ENCODE peak calls at places on chromosome 4, in six cellular contexts. V is CD4-positive, alpha-beta T cell; E is GM23338; T is left lung; N is mucosa of descending colon; Z is suprapubic skin. L is an unnamed sample.

GRCh38 chr4:86595426-86595805 is 1.3 kb downstream of the PTPN13 start:
- DNase-seq in E (no peak), Z (no peak), T (no peak), N (peak; percentile 14), V (no peak), L (no peak)

GRCh38 chr4:109872065-109872464 is 24.2 kb downstream of the LRIT3 start:
- DNase-seq in V (no peak), N (no peak), E (no peak), Z (no peak), T (no peak), L (no peak)

GRCh38 chr4:14787221-14787620 is 215.1 kb upstream of the CPEB2 start:
- DNase-seq in N (no peak), V (no peak), Z (no peak), T (no peak), E (no peak), L (no peak)

GRCh38 chr4:150366487-150366999 is 215.4 kb upstream of the MAB21L2 start:
- DNase-seq in T (no peak), E (peak; percentile 77), N (no peak), V (no peak), Z (no peak), L (no peak)

GRCh38 chr4:6177587-6178197 is 22.7 kb downstream of the JAKMIP1 start:
- DNase-seq in V (no peak), T (no peak), Z (no peak), N (peak; percentile 16), E (peak; percentile 66), L (no peak)

GRCh38 chr4:138178566-138178965 is 63.6 kb downstream of the SLC7A11 start:
- DNase-seq in T (no peak), E (no peak), V (no peak), N (no peak), Z (no peak), L (no peak)

GRCh38 chr4:42519803-42520417 is 122.6 kb downstream of the SHISA3 start:
- DNase-seq in T (no peak), V (no peak), E (peak; percentile 73), N (peak; percentile 83), Z (no peak), L (no peak)

GRCh38 chr4:81459233-81459632 is 12.5 kb downstream of the RASGEF1B start:
- DNase-seq in Z (no peak), T (no peak), N (no peak), E (no peak), V (no peak), L (no peak)

GRCh38 chr4:1544861-1545275 is 138.6 kb upstream of the NKX1-1 start:
- DNase-seq in T (peak; percentile 68), E (no peak), Z (no peak), V (no peak), N (peak; percentile 44), L (no peak)

GRCh38 chr4:18292411-18292810 is 270.9 kb upstream of the LCORL start:
- DNase-seq in Z (no peak), T (no peak), E (no peak), V (no peak), N (no peak), L (no peak)

GRCh38 chr4:84099591-84099990 is 399.5 kb downstream of the NKX6-1 start:
- DNase-seq in E (peak; percentile 72), V (no peak), Z (no peak), N (no peak), T (no peak), L (no peak)

GRCh38 chr4:39664828-39665731 is 26.4 kb upstream of the SMIM14 start:
- DNase-seq in Z (no peak), E (no peak), T (no peak), N (peak; percentile 12), V (no peak), L (no peak)

GRCh38 chr4:84529169-84529751 is 30.2 kb upstream of the NKX6-1 start:
- DNase-seq in Z (no peak), T (no peak), N (no peak), V (no peak), E (peak; percentile 74), L (no peak)

GRCh38 chr4:162408309-162408708 is 244.5 kb upstream of the FSTL5 start:
- DNase-seq in V (no peak), E (no peak), N (peak; percentile 53), T (peak; percentile 50), Z (no peak), L (no peak)

GRCh38 chr4:53905281-53905934 is 159.0 kb downstream of the CHIC2 start:
- DNase-seq in V (no peak), N (no peak), T (no peak), Z (no peak), E (no peak), L (no peak)

GRCh38 chr4:121696641-121697461 is at the start of gene ANXA5:
- DNase-seq in T (peak; percentile 98), Z (peak; percentile 92), N (peak; percentile 90), V (peak; percentile 61), E (peak; percentile 83), L (peak; percentile 96)

GRCh38 chr4:87363552-87363951 is 27.4 kb downstream of the HSD17B11 start:
- DNase-seq in E (no peak), T (no peak), N (no peak), V (no peak), Z (no peak), L (no peak)

GRCh38 chr4:139892973-139893736 is 227.5 kb downstream of the MGST2 start:
- DNase-seq in V (no peak), E (peak; percentile 39), T (no peak), Z (no peak), N (no peak), L (no peak)

GRCh38 chr4:89298788-89299152 is 8.8 kb downstream of the GPRIN3 start:
- DNase-seq in N (no peak), T (no peak), E (no peak), V (no peak), Z (no peak), L (no peak)

GRCh38 chr4:83212041-83212851 is 72.4 kb downstream of the COQ2 start:
- DNase-seq in E (no peak), V (peak; percentile 43), Z (no peak), T (no peak), N (peak; percentile 70), L (peak; percentile 59)

GRCh38 chr4:103498161-103499070 is 221.4 kb downstream of the TACR3 start:
- DNase-seq in N (no peak), E (no peak), T (no peak), V (no peak), Z (no peak), L (no peak)

GRCh38 chr4:155703486-155704227 is 37.0 kb downstream of the GUCY1A1 start:
- DNase-seq in V (no peak), T (no peak), N (no peak), E (no peak), Z (no peak), L (no peak)

GRCh38 chr4:22870847-22871246 is 178.1 kb downstream of the GBA3 start:
- DNase-seq in Z (no peak), V (no peak), N (no peak), E (no peak), T (no peak), L (no peak)

GRCh38 chr4:22874334-22874912 is 181.7 kb downstream of the GBA3 start:
- DNase-seq in Z (no peak), V (no peak), E (no peak), T (no peak), N (peak; percentile 66), L (no peak)

GRCh38 chr4:22873899-22874298 is 181.2 kb downstream of the GBA3 start:
- DNase-seq in Z (no peak), T (no peak), N (peak; percentile 34), E (no peak), V (no peak), L (no peak)

GRCh38 chr4:22869235-22869634 is 176.5 kb downstream of the GBA3 start:
- DNase-seq in E (peak; percentile 64), V (no peak), N (no peak), Z (no peak), T (no peak), L (no peak)
- TF ChIP-seq CTCF in E (peak; percentile 65), V (no peak), N (no peak), Z (no peak), T (no peak), L (no peak)

DNA sequence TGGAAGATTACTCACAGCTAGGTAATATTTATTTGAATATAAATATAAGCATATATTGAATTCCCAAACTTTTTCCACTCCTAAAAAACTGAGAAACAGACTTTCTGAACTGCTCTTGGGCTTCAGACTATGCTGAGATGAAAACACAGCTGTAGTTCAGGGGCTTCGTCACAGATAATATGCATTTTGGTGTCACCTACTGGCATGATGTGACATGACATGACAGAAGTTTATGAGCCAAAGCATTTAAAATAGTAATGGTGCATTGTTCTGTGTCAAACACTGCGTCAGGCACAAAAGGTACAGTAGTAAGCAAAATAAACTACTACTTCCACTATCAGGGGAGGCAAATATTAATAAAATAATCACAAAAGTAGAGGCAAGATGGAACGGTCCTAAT is 171.3 kb downstream of the BTC start:
- DNase-seq in V (no peak), E (peak; percentile 69), T (no peak), Z (no peak), N (peak; percentile 76), L (no peak)
- TF ChIP-seq CTCF in V (peak; percentile 44), E (peak; percentile 76), T (peak; percentile 27), Z (no peak), N (no peak), L (peak; percentile 55)

DNA sequence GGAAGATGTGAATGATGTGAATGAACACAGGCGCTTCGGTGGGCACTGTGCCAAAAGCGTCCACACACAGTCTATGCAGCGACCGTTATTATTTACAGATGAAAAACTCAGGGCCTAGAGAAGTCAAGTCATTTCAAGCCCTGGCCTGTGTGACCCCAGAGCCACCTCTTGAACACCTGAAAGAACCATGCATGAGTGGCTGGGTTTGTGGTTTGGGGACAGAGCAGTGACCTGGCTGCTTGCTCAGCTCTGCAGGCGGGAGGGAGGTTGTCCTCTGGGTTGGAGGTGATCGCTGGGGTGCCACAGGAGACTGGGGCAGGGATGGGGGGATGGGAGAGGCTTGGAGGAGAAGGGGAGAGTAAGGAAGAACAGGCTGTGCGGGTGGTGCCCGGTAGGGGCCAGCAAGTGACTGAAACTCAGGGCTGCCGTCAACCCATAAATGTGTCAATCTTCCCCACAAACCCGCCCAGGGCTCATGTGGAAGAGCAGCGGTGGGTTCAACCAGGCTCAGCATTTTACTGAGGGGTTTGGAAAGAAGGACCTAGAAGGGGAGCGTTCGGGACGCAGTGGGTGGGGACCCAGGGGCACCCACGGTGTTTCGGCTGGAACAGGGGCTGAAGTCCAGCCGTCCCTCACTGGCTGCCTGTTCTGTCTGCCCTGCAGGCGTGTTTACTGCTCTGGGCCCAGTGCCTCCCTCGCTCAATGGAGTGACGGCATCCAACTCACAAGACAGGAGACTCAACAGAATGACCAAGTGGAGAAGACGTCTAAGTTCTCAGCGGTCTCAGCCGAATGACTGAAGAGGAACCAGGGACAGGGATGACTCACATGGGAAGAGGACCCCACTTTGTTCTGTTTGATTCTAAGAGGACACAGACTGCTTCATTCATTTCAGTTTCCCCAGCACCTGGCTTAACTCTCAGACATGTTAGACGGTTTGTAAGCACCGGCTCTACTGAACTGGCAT is 167.8 kb downstream of the AFAP1 start:
- DNase-seq in N (peak; percentile 48), E (no peak), T (no peak), Z (no peak), V (no peak), L (no peak)
- TF ChIP-seq CTCF in N (no peak), E (no peak), T (no peak), Z (no peak), V (no peak), L (no peak)

GRCh38 chr4:165686756-165687155 is 186.3 kb upstream of the TLL1 start:
- DNase-seq in N (no peak), V (no peak), E (no peak), Z (no peak), T (no peak), L (no peak)
- TF ChIP-seq CTCF in N (no peak), V (no peak), E (no peak), Z (no peak), T (no peak), L (no peak)

L was measured in osteocyte.